ENCODE peak calls at places on chromosomes 5 and 9, in five cellular contexts. D is left ventricle myocardium inferior; F is CD4-positive, CD25-positive, alpha-beta regulatory T cell; W is dorsolateral prefrontal cortex; T is SK-N-SH. V is an unnamed sample.
A peak's percentile ranks its signal among the peaks of the same experiment; 100 is the strongest.

GRCh38 chr9:21754741-21755140 is 47.7 kb upstream of the MTAP start:
- DNase-seq in D (no peak), F (no peak), W (no peak), T (no peak), V (no peak)

GRCh38 chr5:9604416-9604815 is 25.7 kb downstream of the TAS2R1 start:
- DNase-seq in D (no peak), F (no peak), W (no peak), T (no peak), V (no peak)

GRCh38 chr9:126377521-126377920 is 50.9 kb downstream of the MVB12B start:
- DNase-seq in D (no peak), F (no peak), W (peak; percentile 92), T (no peak), V (no peak)

GRCh38 chr5:61401726-61402125 is 69.7 kb downstream of the ZSWIM6 start:
- DNase-seq in D (no peak), F (no peak), W (no peak), T (no peak), V (peak; percentile 42)

GRCh38 chr5:36638056-36638455 is 31.6 kb downstream of the SLC1A3 start:
- DNase-seq in D (no peak), F (no peak), W (no peak), T (no peak), V (no peak)

GRCh38 chr5:122151640-122152039 is 22.3 kb downstream of the ZNF474 start:
- DNase-seq in D (no peak), F (no peak), W (no peak), T (no peak), V (no peak)

GRCh38 chr9:2741441-2742158 is 24.3 kb downstream of the KCNV2 start:
- DNase-seq in D (no peak), F (no peak), W (no peak), T (no peak), V (no peak)

GRCh38 chr5:108461628-108462367 is 79.9 kb upstream of the FBXL17 start:
- DNase-seq in D (no peak), F (no peak), W (no peak), T (no peak), V (no peak)

GRCh38 chr5:142115937-142116614 is 7.5 kb downstream of the NDFIP1 start:
- DNase-seq in D (no peak), F (no peak), W (no peak), T (no peak), V (no peak)

GRCh38 chr9:121738391-121738790 is 87.0 kb downstream of the DAB2IP start:
- DNase-seq in D (no peak), F (no peak), W (no peak), T (no peak), V (no peak)

GRCh38 chr5:171599396-171599795 is 179.9 kb downstream of the FGF18 start:
- DNase-seq in D (peak; percentile 55), F (no peak), W (no peak), T (no peak), V (no peak)

GRCh38 chr5:168438349-168438748 is 47.9 kb upstream of the RARS1 start:
- DNase-seq in D (no peak), F (no peak), W (no peak), T (no peak), V (no peak)

GRCh38 chr5:57779383-57780223 is 297.0 kb upstream of the ACTBL2 start:
- DNase-seq in D (peak; percentile 16), F (peak; percentile 15), W (no peak), T (peak; percentile 42), V (no peak)

GRCh38 chr5:9157020-9157419 is 388.9 kb downstream of the SEMA5A start:
- DNase-seq in D (no peak), F (no peak), W (no peak), T (no peak), V (no peak)

GRCh38 chr9:132324425-132324824 is 30.4 kb downstream of the SETX start:
- DNase-seq in D (no peak), F (no peak), W (no peak), T (no peak), V (no peak)

GRCh38 chr9:107487521-107488399 is 1.8 kb downstream of the KLF4 start:
- DNase-seq in D (peak; percentile 45), F (no peak), W (peak; percentile 43), T (peak; percentile 64), V (peak; percentile 81)

GRCh38 chr5:113546711-113547159 is 33.2 kb downstream of the YTHDC2 start:
- DNase-seq in D (no peak), F (no peak), W (no peak), T (no peak), V (no peak)

GRCh38 chr5:169812786-169813185 is 167.5 kb downstream of the INSYN2B start:
- DNase-seq in D (no peak), F (no peak), W (no peak), T (no peak), V (peak; percentile 36)

GRCh38 chr9:130051855-130052254 is 1.9 kb upstream of the GPR107 start:
- DNase-seq in D (no peak), F (no peak), W (no peak), T (no peak), V (no peak)

GRCh38 chr9:130240410-130241197 is 25.0 kb upstream of the HMCN2 start:
- DNase-seq in D (peak; percentile 41), F (peak; percentile 44), W (peak; percentile 67), T (peak; percentile 84), V (peak; percentile 84)

GRCh38 chr9:38114905-38115304 is 45.9 kb upstream of the SHB start:
- DNase-seq in D (no peak), F (no peak), W (no peak), T (no peak), V (no peak)

DNA sequence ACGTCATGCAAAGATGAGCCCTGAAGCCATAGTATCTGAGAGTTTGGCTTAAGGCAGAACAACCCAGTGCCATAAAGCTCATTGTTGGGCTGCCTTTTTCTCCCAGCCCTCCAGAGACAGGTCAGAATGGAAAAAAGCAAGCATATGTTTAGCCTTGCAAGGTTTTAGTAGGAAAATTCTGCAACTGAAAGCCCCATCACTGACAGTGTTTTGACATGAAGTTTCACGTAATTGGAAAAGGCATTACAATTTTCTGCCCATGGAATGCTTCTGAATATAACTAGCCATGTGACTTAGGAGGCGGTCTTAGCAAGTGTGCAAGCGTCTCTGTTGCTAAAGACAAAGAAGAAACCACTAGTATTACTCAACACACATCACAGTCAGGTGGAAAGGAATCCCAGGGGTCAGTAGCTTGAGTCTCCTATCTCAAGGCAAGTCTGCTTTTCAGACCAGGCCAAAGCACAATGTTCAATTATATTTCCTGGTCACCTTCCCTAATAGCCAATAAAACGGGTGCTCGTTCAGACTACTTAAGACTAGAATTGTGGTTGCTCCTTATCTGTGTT is 117.6 kb downstream of the CARTPT start:
- DNase-seq in D (no peak), F (no peak), W (no peak), T (no peak), V (no peak)
- H3K4me3 ChIP-seq in D (no peak overlapping the region), F (no peak overlapping the region), W (no peak overlapping the region), T (no peak overlapping the region), V (no peak overlapping the region)

GRCh38 chr9:92747459-92748232 is 17.0 kb downstream of the BICD2 start:
- DNase-seq in D (no peak), F (no peak), W (no peak), T (no peak), V (no peak)

GRCh38 chr9:92748233-92748497 is 16.5 kb downstream of the BICD2 start:
- DNase-seq in D (no peak), F (no peak), W (no peak), T (no peak), V (no peak)

GRCh38 chr9:92745236-92745790 is 19.3 kb downstream of the BICD2 start:
- DNase-seq in D (no peak), F (no peak), W (no peak), T (no peak), V (no peak)

GRCh38 chr9:92745881-92746280 is 18.8 kb downstream of the BICD2 start:
- DNase-seq in D (no peak), F (no peak), W (no peak), T (no peak), V (no peak)

DNA sequence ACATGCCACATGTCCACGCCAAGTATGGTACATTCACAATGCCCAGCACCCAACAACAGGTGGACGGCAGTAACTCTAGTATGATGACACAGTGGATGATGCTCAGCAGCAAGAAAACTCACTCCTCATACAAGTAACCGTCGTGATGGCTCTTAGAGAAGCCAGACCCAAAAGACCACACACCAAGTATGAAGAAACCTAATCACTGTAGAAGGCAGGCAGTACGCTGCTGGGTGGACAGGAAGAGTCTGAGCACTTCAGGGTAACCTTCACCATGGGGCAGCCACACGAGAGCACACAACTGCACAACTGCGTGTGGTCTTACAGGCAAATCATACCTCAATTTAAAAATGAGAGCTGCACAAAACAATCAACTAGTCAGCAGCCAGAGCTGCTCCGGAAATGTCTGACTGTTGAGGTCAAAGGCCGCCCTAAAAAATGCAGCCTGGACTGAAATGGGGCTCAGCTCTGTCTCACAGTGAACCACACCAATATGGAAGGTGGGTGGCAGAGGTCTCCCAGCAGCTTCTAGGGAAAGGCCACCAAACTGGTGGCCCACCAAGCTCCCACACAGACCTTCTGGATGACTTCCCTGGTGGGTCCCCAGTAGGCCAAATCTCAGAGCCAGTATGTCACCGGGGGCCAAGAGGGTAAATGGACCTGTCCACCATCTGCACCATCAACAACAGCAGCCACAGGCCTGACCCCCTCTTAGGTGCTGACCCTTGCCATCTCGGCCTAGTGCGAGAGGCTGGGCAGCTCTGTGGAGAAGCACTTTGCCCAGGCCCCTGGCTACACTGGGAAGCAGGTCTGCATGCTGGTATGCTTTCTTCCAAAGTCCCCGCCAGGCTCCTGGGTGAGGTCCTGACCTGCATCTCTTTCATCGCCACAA is 17.8 kb downstream of the BICD2 start:
- DNase-seq in D (no peak), F (no peak), W (no peak), T (no peak), V (no peak)
- H3K4me3 ChIP-seq in D (no peak overlapping the region), F (no peak overlapping the region), W (no peak overlapping the region), T (no peak overlapping the region), V (no peak overlapping the region)

GRCh38 chr9:3794005-3794404 is 268.2 kb upstream of the RFX3 start:
- DNase-seq in D (no peak), F (no peak), W (no peak), T (no peak), V (no peak)
- H3K4me3 ChIP-seq in D (no peak overlapping the region), F (no peak overlapping the region), W (no peak overlapping the region), T (no peak overlapping the region), V (no peak overlapping the region)

GRCh38 chr5:124732891-124733670 is 13.4 kb downstream of the ZNF608 start:
- DNase-seq in D (no peak), F (no peak), W (no peak), T (no peak), V (peak; percentile 37)

GRCh38 chr5:124736814-124737186 is 9.6 kb downstream of the ZNF608 start:
- DNase-seq in D (no peak), F (no peak), W (no peak), T (no peak), V (no peak)

GRCh38 chr5:124736111-124736813 is 10.2 kb downstream of the ZNF608 start:
- DNase-seq in D (no peak), F (no peak), W (no peak), T (no peak), V (no peak)

GRCh38 chr5:124734574-124735168 is 11.8 kb downstream of the ZNF608 start:
- DNase-seq in D (no peak), F (no peak), W (no peak), T (no peak), V (no peak)

DNA sequence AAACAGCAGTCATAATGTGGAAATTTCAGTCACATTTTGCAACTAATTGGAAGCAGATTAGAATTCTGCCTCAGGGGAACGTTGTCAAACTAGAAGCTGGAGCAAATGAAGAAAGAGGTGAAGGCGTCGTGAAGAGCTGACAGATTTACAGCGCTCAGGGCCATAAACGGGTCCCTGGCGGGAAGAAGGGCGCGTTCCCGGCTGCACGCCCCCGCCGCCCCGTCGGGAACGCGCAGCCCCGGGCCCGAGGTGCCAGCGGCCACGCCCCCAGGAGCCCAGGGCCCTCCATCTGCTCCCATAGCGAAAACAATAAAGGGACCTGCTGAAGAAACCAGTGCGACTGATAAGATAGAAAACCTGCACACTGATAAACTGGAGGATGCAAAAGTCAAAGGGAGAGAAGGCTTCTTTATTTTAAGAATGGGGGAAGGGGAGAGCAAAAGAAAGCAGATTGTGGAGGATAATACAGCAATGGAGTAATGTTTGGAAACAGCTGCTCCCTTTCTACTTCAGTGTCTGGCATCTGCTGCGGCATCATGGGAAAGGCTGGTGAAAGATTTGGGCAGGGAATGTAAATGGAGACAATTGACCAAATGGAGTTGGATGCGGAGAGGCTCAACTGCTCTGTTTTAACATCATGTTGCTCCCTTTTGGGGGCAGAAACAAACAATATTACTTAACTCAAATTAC is 11.1 kb downstream of the ZNF608 start:
- DNase-seq in D (no peak), F (no peak), W (no peak), T (peak; percentile 80), V (peak; percentile 94)
- H3K4me3 ChIP-seq in D (peak overlapping the region; percentile 56), F (no peak overlapping the region), W (peak overlapping the region; percentile 46), T (no peak overlapping the region), V (no peak overlapping the region)